ENCODE peak calls at places on chromosome 21, in six cellular contexts. E is A549; F is ovary; L is CD8-positive, alpha-beta memory T cell; H is CD4-positive, alpha-beta memory T cell; P is tibial artery. V is an unnamed sample.

GRCh38 chr21:10464975-10465374 is 56.4 kb upstream of the TPTE start:
- DNase-seq in E (no peak), F (no peak), L (no peak), H (no peak), P (no peak), V (no peak)

GRCh38 chr21:16081304-16081703 is 351.5 kb downstream of the USP25 start:
- DNase-seq in E (no peak), F (no peak), L (no peak), H (no peak), P (no peak), V (no peak)

GRCh38 chr21:15850645-15851044 is 120.9 kb downstream of the USP25 start:
- DNase-seq in E (peak), F (no peak), L (no peak), H (no peak), P (no peak), V (no peak)

GRCh38 chr21:42350899-42351543 is at the start of gene TFF2:
- DNase-seq in E (no peak), F (no peak), L (no peak), H (no peak), P (no peak), V (no peak)

GRCh38 chr21:41321908-41322495 is 5.4 kb downstream of the FAM3B start:
- DNase-seq in E (no peak), F (no peak), L (no peak), H (no peak), P (no peak), V (no peak)

GRCh38 chr21:41953249-41953830 is 478 bp downstream of the C2CD2 start:
- DNase-seq in E (no peak), F (no peak), L (no peak), H (no peak), P (no peak), V (no peak)

GRCh38 chr21:32412162-32412997 is at the start of gene EVA1C:
- DNase-seq in E (peak), F (peak), L (peak), H (peak), P (peak), V (peak)

GRCh38 chr21:36207577-36208320 is 51.1 kb downstream of the DOP1B start:
- DNase-seq in E (no peak), F (no peak), L (no peak), H (no peak), P (no peak), V (no peak)

GRCh38 chr21:32186843-32187242 is 92.0 kb downstream of the MIS18A start:
- DNase-seq in E (no peak), F (no peak), L (no peak), H (no peak), P (no peak), V (no peak)

GRCh38 chr21:36429672-36430546 is 44.7 kb downstream of the CHAF1B start:
- DNase-seq in E (peak), F (peak), L (peak), H (peak), P (peak), V (no peak)

GRCh38 chr21:43600642-43601397 is 58.5 kb downstream of the HSF2BP start:
- DNase-seq in E (peak), F (no peak), L (no peak), H (no peak), P (no peak), V (no peak)

GRCh38 chr21:44921928-44922327 is 1.2 kb upstream of the ITGB2 start:
- DNase-seq in E (no peak), F (no peak), L (no peak), H (no peak), P (no peak), V (no peak)

GRCh38 chr21:44919111-44919912 is 1.4 kb downstream of the ITGB2 start:
- DNase-seq in E (no peak), F (no peak), L (no peak), H (no peak), P (no peak), V (no peak)

GRCh38 chr21:44920694-44921604 is at the start of gene ITGB2:
- DNase-seq in E (no peak), F (no peak), L (peak), H (peak), P (peak), V (no peak)

GRCh38 chr21:44918581-44919033 is 2.1 kb downstream of the ITGB2 start:
- DNase-seq in E (no peak), F (no peak), L (no peak), H (no peak), P (no peak), V (no peak)

DNA sequence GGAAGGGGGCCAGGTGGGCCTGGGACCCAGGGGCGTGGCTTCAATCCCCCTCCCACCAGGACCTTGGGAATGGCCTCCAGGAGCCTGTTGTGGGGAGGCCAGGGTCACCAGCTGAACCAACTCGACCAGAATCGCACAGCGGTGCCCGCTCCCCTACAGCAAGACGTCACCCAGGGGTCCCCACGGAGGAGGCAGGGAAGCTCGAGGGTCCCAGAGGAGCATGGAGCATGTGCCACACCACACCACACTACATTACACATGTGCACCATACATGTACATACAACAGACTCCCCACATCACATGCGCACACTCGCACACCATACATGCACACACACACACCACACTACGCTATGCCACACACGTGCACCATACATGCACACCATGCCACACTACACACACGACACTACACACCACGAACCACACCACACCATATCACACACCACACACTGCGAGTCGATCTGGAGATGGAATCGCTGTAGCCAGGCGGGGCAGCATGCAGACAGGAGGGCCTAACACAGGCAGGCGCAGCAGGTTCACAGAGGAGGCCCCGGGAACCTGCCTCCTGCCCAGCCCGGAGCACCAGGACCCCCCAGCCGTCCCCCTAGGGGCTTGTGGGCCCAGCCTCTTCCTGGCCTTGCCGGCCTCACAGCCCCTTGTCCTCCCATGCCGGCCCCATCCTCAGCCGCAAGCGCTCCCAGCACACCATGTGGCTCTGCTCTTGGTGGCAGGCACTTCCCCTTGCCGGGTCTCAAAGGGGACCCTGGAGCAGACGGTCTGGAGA is 596 bp downstream of the ITGB2 start:
- DNase-seq in E (no peak), F (no peak), L (no peak), H (no peak), P (no peak), V (no peak)
- H3K27ac ChIP-seq in E (peak), F (no peak), L (peak), H (peak), P (no peak), V (peak)

GRCh38 chr21:29157084-29157483 is 26.6 kb downstream of the MAP3K7CL start:
- DNase-seq in E (no peak), F (no peak), L (no peak), H (no peak), P (no peak), V (no peak)

GRCh38 chr21:29155933-29156260 is 25.5 kb downstream of the MAP3K7CL start:
- DNase-seq in E (no peak), F (no peak), L (no peak), H (no peak), P (no peak), V (no peak)

GRCh38 chr21:29154270-29154669 is 23.8 kb downstream of the MAP3K7CL start:
- DNase-seq in E (no peak), F (no peak), L (no peak), H (no peak), P (no peak), V (no peak)

GRCh38 chr21:29152936-29153335 is 22.5 kb downstream of the MAP3K7CL start:
- DNase-seq in E (no peak), F (no peak), L (no peak), H (no peak), P (no peak), V (no peak)

GRCh38 chr21:29155118-29155932 is 24.9 kb downstream of the MAP3K7CL start:
- DNase-seq in E (no peak), F (peak), L (no peak), H (no peak), P (peak), V (no peak)
- H3K27ac ChIP-seq in E (no peak), F (no peak), L (no peak), H (no peak), P (peak), V (no peak)

DNA sequence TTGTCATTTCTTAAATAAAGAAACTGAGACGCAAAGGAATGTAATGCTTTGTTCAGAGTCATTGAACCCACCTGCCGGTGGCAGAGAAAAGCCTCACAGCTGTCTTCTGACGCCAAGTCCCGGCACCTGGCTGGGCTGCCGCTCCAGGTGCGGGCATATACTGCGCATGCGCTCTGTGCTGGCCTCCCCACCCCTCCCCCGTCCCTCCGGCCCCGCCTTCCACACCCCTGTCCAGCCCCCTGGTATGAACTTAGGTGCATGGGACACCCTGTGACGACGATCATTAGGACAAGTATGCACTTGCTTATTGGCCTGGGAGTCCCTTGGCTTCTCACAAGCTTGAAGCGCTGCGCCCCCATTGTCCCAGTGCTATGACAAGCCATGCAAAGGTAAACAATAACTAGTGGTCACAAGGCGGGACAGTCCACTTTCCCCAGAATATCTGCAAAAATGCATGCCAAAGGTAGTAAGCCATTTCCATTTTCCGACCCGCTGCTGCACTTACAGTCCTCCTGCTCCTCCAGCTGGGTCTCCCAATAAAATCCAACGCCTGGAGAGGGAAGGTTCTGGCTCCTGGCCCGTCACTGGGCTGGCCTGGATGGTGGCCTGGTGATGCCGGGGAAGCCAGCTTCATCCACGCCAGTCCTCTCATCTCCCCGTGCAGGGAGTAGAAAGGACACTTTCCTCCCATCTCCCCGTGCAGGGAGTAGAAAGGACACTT is 100.4 kb downstream of the PSMG1 start:
- DNase-seq in E (no peak), F (no peak), L (no peak), H (no peak), P (no peak), V (no peak)
- H3K27ac ChIP-seq in E (no peak), F (no peak), L (no peak), H (no peak), P (no peak), V (no peak)

GRCh38 chr21:45542667-45543370 is 579 bp upstream of the SLC19A1 start:
- DNase-seq in E (no peak), F (peak), L (no peak), H (no peak), P (peak), V (no peak)
- H3K27ac ChIP-seq in E (peak), F (peak), L (no peak), H (peak), P (peak), V (peak)

GRCh38 chr21:34201001-34201400 is 127.6 kb downstream of the MRPS6 start:
- DNase-seq in E (no peak), F (no peak), L (no peak), H (no peak), P (no peak), V (no peak)
- H3K27ac ChIP-seq in E (peak), F (no peak), L (no peak), H (no peak), P (peak), V (peak)